ENCODE peak calls at places on chromosomes 7 and 10, in six cellular contexts. S is amniotic stem cell, D is iris pigment epithelial cell, P is AG08395, T is M059J, H is stromal cell of bone marrow. B is an unnamed sample.

GRCh38 chr7:39733881-39734571 is 110.7 kb downstream of the RALA start:
- DNase-seq in S (peak; percentile 69), T (peak; percentile 94), D (peak; percentile 90), H (no peak), P (peak; percentile 64), B (peak; percentile 87)

GRCh38 chr7:157143788-157144187 is 5.1 kb downstream of the UBE3C start:
- DNase-seq in H (no peak), P (no peak), T (no peak), D (no peak), S (no peak), B (no peak)

GRCh38 chr7:152853236-152853635 is 93.7 kb downstream of the ACTR3B start:
- DNase-seq in T (no peak), P (no peak), S (no peak), D (no peak), H (no peak), B (no peak)

GRCh38 chr7:142432386-142432785 is 174.5 kb upstream of the PRSS58 start:
- DNase-seq in D (no peak), S (no peak), P (no peak), H (no peak), T (no peak), B (no peak)

GRCh38 chr7:6238309-6238925 is 34.0 kb downstream of the CYTH3 start:
- DNase-seq in H (no peak), D (no peak), P (no peak), S (no peak), T (no peak), B (no peak)

GRCh38 chr7:38890597-38890996 is 18.4 kb downstream of the VPS41 start:
- DNase-seq in T (no peak), H (no peak), P (no peak), D (no peak), S (no peak), B (no peak)

GRCh38 chr7:18027628-18028027 is at the start of gene PRPS1L1:
- DNase-seq in S (no peak), P (no peak), T (no peak), D (no peak), H (no peak), B (no peak)

GRCh38 chr10:70540089-70540788 is 61.7 kb downstream of the PALD1 start:
- DNase-seq in S (no peak), D (peak; percentile 17), P (peak; percentile 50), T (no peak), H (no peak), B (no peak)

GRCh38 chr7:105816954-105817615 is 59.3 kb downstream of the ATXN7L1 start:
- DNase-seq in H (no peak), S (no peak), T (no peak), P (no peak), D (no peak), B (no peak)

GRCh38 chr7:875476-876076 is 778 bp upstream of the GET4 start:
- DNase-seq in T (no peak), S (no peak), P (no peak), H (no peak), D (no peak), B (no peak)

GRCh38 chr10:101060951-101061813 is 607 bp upstream of the KAZALD1 start:
- DNase-seq in S (peak; percentile 82), H (peak; percentile 83), T (peak; percentile 90), D (peak; percentile 90), P (peak; percentile 99), B (peak; percentile 93)